ENCODE peak calls at places on chromosomes 16 and 17, in eight cellular contexts. C is amygdala; X is central memory CD4-positive, alpha-beta T cell; F is naive B cell; E is retina; A is cardiac muscle cell; I is NCI-H2029; P is T1000. Y is an unnamed sample.

GRCh38 chr16:1309888-1310831 is 724 bp downstream of the UBE2I start:
- DNase-seq in F (peak; percentile 59), P (no peak), I (no peak), A (peak; percentile 52), X (peak; percentile 57), E (no peak), C (peak; percentile 19), Y (no peak)

GRCh38 chr17:53058031-53058430 is 764.7 kb upstream of the KIF2B start:
- DNase-seq in I (no peak), A (no peak), E (no peak), C (no peak), F (no peak), P (no peak), X (no peak), Y (no peak)

GRCh38 chr17:31869797-31870568 is 10.9 kb upstream of the COPRS start:
- DNase-seq in F (no peak), A (no peak), X (no peak), P (no peak), C (no peak), E (no peak), I (no peak), Y (no peak)

GRCh38 chr16:56012479-56012811 is 137.3 kb upstream of the CES5A start:
- DNase-seq in E (no peak), A (no peak), C (no peak), P (no peak), F (no peak), X (no peak), I (no peak), Y (no peak)

GRCh38 chr17:29828676-29829291 is 101.2 kb downstream of the SSH2 start:
- DNase-seq in F (no peak), X (no peak), E (no peak), P (no peak), A (no peak), C (no peak), I (no peak), Y (peak; percentile 50)

GRCh38 chr16:31706318-31706717 is 167.3 kb upstream of the ZNF267 start:
- DNase-seq in X (no peak), A (no peak), P (no peak), E (no peak), F (no peak), I (no peak), C (no peak), Y (no peak)

GRCh38 chr16:5776876-5777275 is 679.3 kb upstream of the EEF2KMT start:
- DNase-seq in E (no peak), X (no peak), C (no peak), I (no peak), F (no peak), A (no peak), P (no peak), Y (no peak)

GRCh38 chr17:28928061-28928460 is 23.3 kb downstream of the PHF12 start:
- DNase-seq in E (no peak), F (no peak), I (no peak), C (no peak), X (no peak), P (no peak), A (no peak), Y (no peak)

GRCh38 chr16:78988361-78988992 is 612.1 kb downstream of the MAF start:
- DNase-seq in X (no peak), F (no peak), C (no peak), E (peak; percentile 51), A (no peak), P (no peak), I (no peak), Y (no peak)

GRCh38 chr17:7579839-7580630 is 597 bp downstream of the CD68 start:
- DNase-seq in X (no peak), E (no peak), F (no peak), P (no peak), C (no peak), I (no peak), A (no peak), Y (no peak)

GRCh38 chr17:55818026-55818425 is 67.2 kb downstream of the PCTP start:
- DNase-seq in I (no peak), F (no peak), X (no peak), P (no peak), C (no peak), E (no peak), A (no peak), Y (no peak)

GRCh38 chr17:41073676-41074075 is 8.0 kb upstream of the KRTAP2-4 start:
- DNase-seq in P (no peak), A (no peak), E (no peak), C (no peak), X (no peak), I (no peak), F (no peak), Y (no peak)

GRCh38 chr16:70586731-70587130 is 59.6 kb upstream of the IL34 start:
- DNase-seq in I (no peak), A (no peak), F (no peak), E (no peak), P (no peak), C (no peak), X (no peak), Y (no peak)

GRCh38 chr17:64411999-64412771 is 21.5 kb upstream of the PECAM1 start:
- DNase-seq in X (no peak), A (peak; percentile 64), E (peak; percentile 81), I (peak; percentile 34), F (peak; percentile 70), C (peak; percentile 45), P (no peak), Y (no peak)

GRCh38 chr16:25217119-25217511 is 368 bp downstream of the AQP8 start:
- DNase-seq in X (no peak), E (no peak), P (no peak), F (no peak), I (no peak), A (no peak), C (no peak), Y (no peak)

GRCh38 chr17:76544123-76544915 is 4.5 kb downstream of the PRCD start:
- DNase-seq in E (peak; percentile 70), A (no peak), F (no peak), I (no peak), C (peak; percentile 71), X (no peak), P (no peak), Y (no peak)

GRCh38 chr17:42704495-42705494 is 22.5 kb downstream of the CNTNAP1 start:
- DNase-seq in C (no peak), P (no peak), X (no peak), E (no peak), A (no peak), I (no peak), F (peak; percentile 50), Y (no peak)

Y was measured in NCI-H774.